ENCODE peak calls at places on chromosomes 3 and 15, in five cellular contexts. One of them, this sample, is unnamed.

GRCh38 chr3:36679384-36680200 is 84.8 kb downstream of the DCLK3 start:
- DNase-seq in T-helper 9 cell: no peak
- DNase-seq in EL: peak; percentile 82
- DNase-seq in stimulated activated CD4-positive, alpha-beta T cell treated with anti-CD3 and anti-CD28 coated beads, TNF-alpha, amount 100 ng/mL, for 4 hours: no peak
- DNase-seq in GM06990: peak; percentile 60
- DNase-seq in this sample: no peak

GRCh38 chr3:149363053-149363452 is 14.4 kb downstream of the TM4SF1 start:
- DNase-seq in GM06990: no peak
- DNase-seq in EL: peak; percentile 54
- DNase-seq in stimulated activated CD4-positive, alpha-beta T cell treated with anti-CD3 and anti-CD28 coated beads, TNF-alpha, amount 100 ng/mL, for 4 hours: no peak
- DNase-seq in T-helper 9 cell: no peak
- DNase-seq in this sample: no peak

GRCh38 chr3:174125267-174125844 is 727.8 kb downstream of the NLGN1 start:
- DNase-seq in stimulated activated CD4-positive, alpha-beta T cell treated with anti-CD3 and anti-CD28 coated beads, TNF-alpha, amount 100 ng/mL, for 4 hours: no peak
- DNase-seq in GM06990: no peak
- DNase-seq in EL: peak; percentile 59
- DNase-seq in T-helper 9 cell: no peak
- DNase-seq in this sample: no peak

GRCh38 chr3:137809523-137809922 is 45.4 kb downstream of the SOX14 start:
- DNase-seq in T-helper 9 cell: no peak
- DNase-seq in GM06990: no peak
- DNase-seq in stimulated activated CD4-positive, alpha-beta T cell treated with anti-CD3 and anti-CD28 coated beads, TNF-alpha, amount 100 ng/mL, for 4 hours: no peak
- DNase-seq in EL: no peak
- DNase-seq in this sample: no peak

GRCh38 chr3:50297896-50298725 is 1.1 kb downstream of the HYAL3 start:
- DNase-seq in stimulated activated CD4-positive, alpha-beta T cell treated with anti-CD3 and anti-CD28 coated beads, TNF-alpha, amount 100 ng/mL, for 4 hours: no peak
- DNase-seq in GM06990: no peak
- DNase-seq in T-helper 9 cell: no peak
- DNase-seq in EL: no peak
- DNase-seq in this sample: no peak

GRCh38 chr3:33047842-33048834 is 48.8 kb downstream of the GLB1 start:
- DNase-seq in EL: no peak
- DNase-seq in stimulated activated CD4-positive, alpha-beta T cell treated with anti-CD3 and anti-CD28 coated beads, TNF-alpha, amount 100 ng/mL, for 4 hours: no peak
- DNase-seq in GM06990: peak; percentile 57
- DNase-seq in T-helper 9 cell: peak; percentile 39
- DNase-seq in this sample: no peak

GRCh38 chr3:96331341-96331740 is 483.1 kb upstream of the EPHA6 start:
- DNase-seq in T-helper 9 cell: no peak
- DNase-seq in stimulated activated CD4-positive, alpha-beta T cell treated with anti-CD3 and anti-CD28 coated beads, TNF-alpha, amount 100 ng/mL, for 4 hours: no peak
- DNase-seq in EL: no peak
- DNase-seq in GM06990: no peak
- DNase-seq in this sample: no peak

GRCh38 chr3:56303508-56303907 is 164.8 kb downstream of the ERC2 start:
- DNase-seq in stimulated activated CD4-positive, alpha-beta T cell treated with anti-CD3 and anti-CD28 coated beads, TNF-alpha, amount 100 ng/mL, for 4 hours: no peak
- DNase-seq in GM06990: peak; percentile 26
- DNase-seq in EL: peak; percentile 33
- DNase-seq in T-helper 9 cell: no peak
- DNase-seq in this sample: no peak

GRCh38 chr15:28989239-28989830 is 103.6 kb downstream of the APBA2 start:
- DNase-seq in stimulated activated CD4-positive, alpha-beta T cell treated with anti-CD3 and anti-CD28 coated beads, TNF-alpha, amount 100 ng/mL, for 4 hours: no peak
- DNase-seq in T-helper 9 cell: no peak
- DNase-seq in EL: peak; percentile 12
- DNase-seq in GM06990: no peak
- DNase-seq in this sample: no peak